ENCODE peak calls at places on chromosomes 5 and 9, in six cellular contexts. N, L, X, I, J and Q are unnamed samples.

GRCh38 chr9:114611516-114612271 is 603 bp downstream of the TMEM268 start:
- DNase-seq in N (peak), L (peak), X (peak), I (peak), J (peak), Q (peak)

GRCh38 chr9:31839273-31839672 is 545.2 kb upstream of the ACO1 start:
- DNase-seq in N (no peak), L (no peak), X (no peak), I (no peak), J (no peak), Q (peak)

GRCh38 chr9:109258619-109259321 is 62.1 kb downstream of the EPB41L4B start:
- DNase-seq in N (no peak), L (no peak), X (no peak), I (no peak), J (no peak), Q (no peak)

GRCh38 chr5:111486055-111486454 is 26.3 kb downstream of the STARD4 start:
- DNase-seq in N (no peak), L (no peak), X (no peak), I (no peak), J (no peak), Q (no peak)

GRCh38 chr5:116766470-116766947 is 191.9 kb upstream of the SEMA6A start:
- DNase-seq in N (peak), L (no peak), X (peak), I (no peak), J (no peak), Q (peak)

GRCh38 chr5:55226934-55227737 is at the start of gene MCIDAS:
- DNase-seq in N (peak), L (peak), X (no peak), I (peak), J (peak), Q (peak)

GRCh38 chr5:68249520-68249919 is 34.0 kb downstream of the PIK3R1 start:
- DNase-seq in N (no peak), L (no peak), X (no peak), I (no peak), J (no peak), Q (no peak)

GRCh38 chr9:23039402-23039801 is 592.8 kb downstream of the DMRTA1 start:
- DNase-seq in N (no peak), L (no peak), X (no peak), I (no peak), J (no peak), Q (no peak)

GRCh38 chr5:154779105-154779504 is 23.9 kb downstream of the LARP1 start:
- DNase-seq in N (peak), L (no peak), X (peak), I (peak), J (no peak), Q (peak)

GRCh38 chr5:150137997-150138396 is 17.6 kb downstream of the PDGFRB start:
- DNase-seq in N (no peak), L (no peak), X (no peak), I (peak), J (no peak), Q (no peak)

GRCh38 chr9:73841018-73841417 is 656.1 kb upstream of the RORB start:
- DNase-seq in N (no peak), L (no peak), X (no peak), I (no peak), J (no peak), Q (no peak)

GRCh38 chr5:65809817-65810531 is 88.0 kb downstream of the NLN start:
- DNase-seq in N (peak), L (no peak), X (peak), I (peak), J (no peak), Q (peak)

GRCh38 chr5:143350790-143351603 is 52.5 kb downstream of the NR3C1 start:
- DNase-seq in N (peak), L (no peak), X (peak), I (peak), J (no peak), Q (peak)

GRCh38 chr9:88989961-88990570 is 1.2 kb upstream of the S1PR3 start:
- DNase-seq in N (no peak), L (no peak), X (no peak), I (no peak), J (no peak), Q (no peak)

GRCh38 chr5:82004511-82004910 is 32.7 kb downstream of the ATG10 start:
- DNase-seq in N (peak), L (no peak), X (peak), I (peak), J (no peak), Q (peak)

GRCh38 chr9:113526841-113527240 is 63.3 kb downstream of the RGS3 start:
- DNase-seq in N (no peak), L (no peak), X (no peak), I (peak), J (no peak), Q (no peak)

GRCh38 chr5:72265032-72265903 is 54.8 kb downstream of the MRPS27 start:
- DNase-seq in N (no peak), L (no peak), X (no peak), I (no peak), J (no peak), Q (no peak)

GRCh38 chr5:169064093-169064492 is 236.8 kb downstream of the SLIT3 start:
- DNase-seq in N (peak), L (no peak), X (no peak), I (no peak), J (no peak), Q (no peak)

DNA sequence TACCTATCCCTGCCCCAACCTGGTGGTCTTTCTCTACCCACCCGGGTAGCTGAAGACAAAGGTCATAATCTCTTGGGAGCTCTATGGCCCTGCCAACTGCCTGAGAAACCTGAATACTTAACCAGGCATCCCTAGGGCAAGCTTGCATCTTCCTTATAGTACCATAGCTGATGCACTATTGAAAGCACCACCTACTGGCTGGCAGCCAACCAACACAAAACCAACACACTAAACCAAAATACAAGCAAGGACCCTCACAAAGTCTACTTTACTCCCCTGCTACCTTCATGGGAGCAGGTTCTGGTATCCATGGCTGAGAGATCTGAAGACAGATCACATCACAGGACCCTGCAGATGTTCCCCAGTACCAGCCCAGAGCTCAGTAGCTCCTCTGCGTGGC is 171.8 kb upstream of the TAS2R1 start:
- DNase-seq in N (no peak), L (no peak), X (no peak), I (no peak), J (no peak), Q (no peak)
- TF ChIP-seq CTCF in N (no peak), L (no peak), X (no peak), I (no peak), J (no peak), Q (no peak)

DNA sequence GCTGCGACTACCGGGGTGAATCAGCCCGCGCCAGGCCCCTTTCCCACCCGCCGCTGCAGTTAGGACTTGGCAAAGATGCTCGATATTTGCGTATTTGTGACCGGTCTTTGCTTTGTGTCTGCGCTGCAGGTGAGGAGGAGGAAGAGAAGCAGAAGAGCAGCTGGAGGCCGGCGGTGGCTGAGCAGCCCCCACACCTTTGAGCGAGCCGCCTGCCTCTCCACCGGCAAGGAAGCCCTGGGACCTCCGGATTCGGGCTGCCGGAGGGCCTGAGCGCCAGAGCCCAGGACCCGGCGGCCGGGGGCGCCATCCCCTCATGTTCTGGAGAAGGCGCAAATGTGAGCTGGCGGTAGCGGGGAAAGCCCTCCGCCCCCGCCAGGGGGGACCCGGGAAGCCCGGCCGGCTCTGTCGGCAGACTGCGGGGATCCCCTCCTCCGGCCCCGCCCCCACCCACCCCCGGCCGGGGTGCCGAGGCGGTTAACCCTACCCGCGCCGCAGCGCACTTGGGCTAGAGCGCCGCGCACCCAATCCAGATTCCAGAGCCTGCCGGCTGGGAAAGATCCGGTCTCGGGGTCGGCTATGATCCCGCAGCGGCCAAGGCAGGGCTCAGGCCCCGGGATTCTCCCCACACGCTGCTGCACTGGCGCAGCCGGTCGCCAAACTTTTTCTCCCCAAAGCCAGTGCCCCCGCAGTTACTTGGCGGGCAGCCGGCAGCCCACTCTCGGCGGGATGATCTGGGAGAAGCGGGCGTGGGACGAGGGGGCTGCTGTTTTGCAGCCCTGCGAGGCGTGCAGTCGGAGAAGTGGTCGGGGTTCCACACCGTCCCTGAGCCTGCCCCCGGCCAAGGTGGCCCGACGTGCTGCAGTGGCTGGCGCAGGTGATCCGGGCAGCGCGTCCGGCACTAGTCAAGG is 800 bp upstream of the KCNN2 start:
- DNase-seq in N (peak), L (peak), X (no peak), I (peak), J (peak), Q (no peak)
- TF ChIP-seq CTCF in N (no peak), L (peak), X (no peak), I (peak), J (peak), Q (no peak)

GRCh38 chr9:1619915-1620705 is 395.0 kb upstream of the SMARCA2 start:
- DNase-seq in N (peak), L (no peak), X (no peak), I (no peak), J (peak), Q (peak)
- TF ChIP-seq CTCF in N (peak), L (peak), X (no peak), I (no peak), J (peak), Q (peak)

GRCh38 chr5:166957763-166958162 is 1333.7 kb upstream of the WWC1 start:
- DNase-seq in N (no peak), L (no peak), X (no peak), I (no peak), J (no peak), Q (no peak)

GRCh38 chr5:166962470-166962869 is 1329.0 kb upstream of the WWC1 start:
- DNase-seq in N (no peak), L (no peak), X (no peak), I (no peak), J (peak), Q (no peak)

GRCh38 chr5:166961938-166962337 is 1329.5 kb upstream of the WWC1 start:
- DNase-seq in N (no peak), L (no peak), X (no peak), I (no peak), J (no peak), Q (no peak)

GRCh38 chr5:166961028-166961427 is 1330.4 kb upstream of the WWC1 start:
- DNase-seq in N (peak), L (no peak), X (no peak), I (peak), J (no peak), Q (no peak)
- TF ChIP-seq CTCF in N (peak), L (peak), X (no peak), I (peak), J (no peak), Q (no peak)

GRCh38 chr5:134370306-134370870 is 981 bp upstream of the UBE2B start:
- DNase-seq in N (no peak), L (no peak), X (no peak), I (no peak), J (no peak), Q (no peak)

GRCh38 chr5:134370871-134371833 is at the start of gene UBE2B:
- DNase-seq in N (peak), L (peak), X (peak), I (peak), J (peak), Q (peak)

GRCh38 chr5:134371834-134372340 is 518 bp downstream of the UBE2B start:
- DNase-seq in N (peak), L (peak), X (peak), I (peak), J (peak), Q (peak)

DNA sequence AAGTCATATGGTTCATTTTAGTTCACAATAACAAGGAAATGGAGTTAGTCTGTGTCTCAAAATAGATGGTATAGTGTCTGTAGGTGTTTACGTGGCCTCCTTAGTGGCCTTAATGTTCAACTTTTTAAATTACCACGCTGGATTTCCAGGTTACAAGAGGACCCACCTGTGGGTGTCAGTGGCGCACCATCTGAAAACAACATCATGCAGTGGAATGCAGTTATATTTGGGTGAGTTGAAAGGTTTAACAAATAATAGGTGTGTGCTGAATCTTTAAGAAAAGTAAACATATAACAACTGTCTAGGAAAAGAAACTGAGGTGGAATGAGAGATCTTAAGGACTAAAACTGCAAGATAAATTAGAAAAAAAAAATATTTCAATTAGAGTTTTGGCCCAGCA is 2.9 kb downstream of the UBE2B start:
- DNase-seq in N (peak), L (no peak), X (no peak), I (no peak), J (peak), Q (peak)
- TF ChIP-seq CTCF in N (peak), L (no peak), X (no peak), I (peak), J (no peak), Q (no peak)

GRCh38 chr5:145904743-145905142 is 31.6 kb upstream of the SH3RF2 start:
- DNase-seq in N (no peak), L (no peak), X (no peak), I (no peak), J (no peak), Q (no peak)

GRCh38 chr5:145906401-145906800 is 30.0 kb upstream of the SH3RF2 start:
- DNase-seq in N (no peak), L (no peak), X (peak), I (no peak), J (no peak), Q (no peak)

GRCh38 chr5:145911164-145911563 is 25.2 kb upstream of the SH3RF2 start:
- DNase-seq in N (no peak), L (no peak), X (no peak), I (no peak), J (no peak), Q (no peak)

GRCh38 chr5:145912019-145912418 is 24.4 kb upstream of the SH3RF2 start:
- DNase-seq in N (no peak), L (no peak), X (no peak), I (no peak), J (no peak), Q (no peak)

DNA sequence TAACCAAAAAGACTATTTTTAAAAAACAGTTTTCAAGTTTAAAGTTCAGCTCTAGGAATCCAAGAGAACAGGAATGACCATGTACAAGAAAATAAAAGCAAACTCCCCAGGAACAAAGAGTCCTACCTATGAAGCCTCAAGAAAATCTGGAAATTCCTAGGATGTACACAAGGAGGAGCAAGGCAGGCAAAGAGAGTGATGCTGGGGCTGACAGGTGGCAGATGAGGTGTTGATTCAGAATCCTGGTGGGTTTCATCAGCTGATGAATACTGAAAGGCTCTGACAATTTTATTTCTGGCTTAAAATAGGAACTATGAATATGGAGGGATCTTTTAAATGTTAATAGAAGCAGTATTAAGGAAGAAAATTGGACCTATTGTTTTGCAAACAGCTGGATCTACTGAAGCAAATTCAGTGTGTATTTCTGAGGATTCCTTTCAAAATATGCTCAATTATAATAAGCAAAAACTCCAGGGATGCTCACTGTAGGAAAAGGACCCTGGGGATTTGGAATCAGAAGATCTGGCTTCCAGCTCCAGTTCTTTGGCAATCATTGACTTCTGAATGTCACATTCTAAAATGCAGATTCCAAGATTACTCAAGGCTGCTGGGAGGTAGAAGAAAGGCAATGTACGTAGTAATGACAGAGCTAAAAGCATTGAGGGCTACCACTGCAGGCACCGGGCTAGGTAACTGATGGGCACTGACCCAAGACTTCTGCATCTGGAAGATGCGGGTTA is 28.0 kb upstream of the SH3RF2 start:
- DNase-seq in N (peak), L (no peak), X (no peak), I (no peak), J (peak), Q (peak)
- TF ChIP-seq CTCF in N (peak), L (no peak), X (no peak), I (no peak), J (peak), Q (peak)

GRCh38 chr5:120228262-120229031 is 235.7 kb upstream of the PRR16 start:
- DNase-seq in N (peak), L (no peak), X (peak), I (no peak), J (peak), Q (peak)
- TF ChIP-seq CTCF in N (no peak), L (no peak), X (no peak), I (no peak), J (no peak), Q (peak)

GRCh38 chr9:136709454-136710109 is 2.8 kb upstream of the DIPK1B start:
- DNase-seq in N (no peak), L (peak), X (no peak), I (no peak), J (no peak), Q (no peak)
- TF ChIP-seq CTCF in N (no peak), L (no peak), X (no peak), I (no peak), J (no peak), Q (no peak)

GRCh38 chr9:7360513-7360912 is 439.1 kb downstream of the DMAC1 start:
- DNase-seq in N (no peak), L (peak), X (no peak), I (no peak), J (no peak), Q (no peak)

GRCh38 chr9:7354704-7355103 is 444.9 kb downstream of the DMAC1 start:
- DNase-seq in N (no peak), L (no peak), X (no peak), I (no peak), J (no peak), Q (no peak)

GRCh38 chr9:7363777-7364477 is 435.7 kb downstream of the DMAC1 start:
- DNase-seq in N (no peak), L (no peak), X (no peak), I (no peak), J (no peak), Q (no peak)

DNA sequence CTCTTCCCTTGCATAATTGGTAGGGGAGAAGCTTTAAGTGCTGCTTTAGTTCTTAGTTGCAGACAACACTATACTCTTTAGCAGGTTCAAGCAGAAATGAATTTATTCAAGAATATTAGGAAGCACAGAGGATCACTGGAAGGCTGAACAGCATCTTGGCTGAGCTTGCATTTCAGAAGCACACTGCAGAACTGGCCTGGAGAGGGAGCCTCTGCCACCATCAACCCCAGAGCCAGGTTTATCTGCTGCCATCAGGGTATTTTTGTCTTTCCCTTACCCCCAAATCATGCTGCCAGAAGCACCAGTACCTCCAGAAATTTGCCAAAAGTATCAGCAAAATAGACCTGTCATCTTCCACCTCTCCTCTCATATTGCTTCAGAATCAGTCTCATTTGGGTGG is 440.7 kb downstream of the DMAC1 start:
- DNase-seq in N (no peak), L (no peak), X (no peak), I (no peak), J (no peak), Q (no peak)
- TF ChIP-seq CTCF in N (no peak), L (no peak), X (no peak), I (no peak), J (no peak), Q (peak)